ENCODE peak calls at places on chromosomes 16 and 17, in eight cellular contexts. T is activated B cell treated with CpG ODN at 0.5 μM for 24 hours; M is lower leg skin; A is astrocyte of the cerebellum; G is CD4-positive, alpha-beta T cell; R is K562; U is HFFc6; X is mucosa of descending colon. Z is an unnamed sample.

GRCh38 chr17:20073056-20073979 is 64.2 kb downstream of the SPECC1 start:
- DNase-seq in T (no peak), R (no peak), U (no peak), G (no peak), M (peak; percentile 60), A (no peak), X (peak; percentile 35), Z (peak; percentile 31)

GRCh38 chr17:62822080-62822904 is 14.2 kb upstream of the MARCHF10 start:
- DNase-seq in M (no peak), X (no peak), T (no peak), U (no peak), G (no peak), R (no peak), A (no peak), Z (no peak)

GRCh38 chr16:83624436-83625120 is 183.2 kb upstream of the HSBP1 start:
- DNase-seq in M (no peak), G (no peak), T (no peak), X (no peak), R (no peak), A (no peak), U (no peak), Z (no peak)

GRCh38 chr17:80475949-80476876 is at the start of gene NPTX1:
- DNase-seq in G (no peak), A (no peak), R (peak; percentile 53), X (no peak), M (no peak), T (peak; percentile 26), U (no peak), Z (no peak)

GRCh38 chr17:80023261-80024205 is 12.1 kb downstream of the TBC1D16 start:
- DNase-seq in U (no peak), T (no peak), X (peak; percentile 52), M (no peak), R (no peak), A (no peak), G (no peak), Z (no peak)

GRCh38 chr16:55515110-55515509 is 6.2 kb downstream of the LPCAT2 start:
- DNase-seq in A (no peak), M (no peak), T (no peak), G (no peak), X (no peak), R (no peak), U (peak; percentile 26), Z (no peak)

GRCh38 chr16:583470-583814 is 6.4 kb upstream of the RAB40C start:
- DNase-seq in U (no peak), G (no peak), T (no peak), A (no peak), M (no peak), X (no peak), R (no peak), Z (no peak)

GRCh38 chr17:13749566-13750235 is 148.0 kb upstream of the HS3ST3A1 start:
- DNase-seq in M (no peak), T (no peak), A (no peak), R (no peak), G (no peak), U (no peak), X (no peak), Z (no peak)

GRCh38 chr17:31389673-31390381 is 1.6 kb upstream of the RAB11FIP4 start:
- DNase-seq in R (peak; percentile 42), M (peak; percentile 8), T (no peak), G (no peak), A (no peak), X (no peak), U (no peak), Z (no peak)
- TF ChIP-seq CTCF in R (no peak), M (no peak), T (no peak), G (no peak), A (no peak), X (no peak), U (peak; percentile 51), Z (peak; percentile 31)

GRCh38 chr17:78607061-78607460 is 29.9 kb upstream of the DNAH17 start:
- DNase-seq in M (no peak), U (no peak), A (no peak), R (no peak), G (no peak), X (no peak), T (no peak), Z (no peak)

GRCh38 chr17:78610951-78611511 is 33.8 kb upstream of the DNAH17 start:
- DNase-seq in M (no peak), A (no peak), T (no peak), R (no peak), X (no peak), G (no peak), U (no peak), Z (no peak)

GRCh38 chr17:78608122-78608803 is 31.1 kb upstream of the DNAH17 start:
- DNase-seq in X (no peak), T (no peak), G (no peak), U (no peak), M (no peak), A (no peak), R (no peak), Z (no peak)

GRCh38 chr17:78609198-78609597 is 32.0 kb upstream of the DNAH17 start:
- DNase-seq in M (no peak), R (no peak), G (no peak), U (no peak), T (no peak), X (no peak), A (no peak), Z (no peak)

DNA sequence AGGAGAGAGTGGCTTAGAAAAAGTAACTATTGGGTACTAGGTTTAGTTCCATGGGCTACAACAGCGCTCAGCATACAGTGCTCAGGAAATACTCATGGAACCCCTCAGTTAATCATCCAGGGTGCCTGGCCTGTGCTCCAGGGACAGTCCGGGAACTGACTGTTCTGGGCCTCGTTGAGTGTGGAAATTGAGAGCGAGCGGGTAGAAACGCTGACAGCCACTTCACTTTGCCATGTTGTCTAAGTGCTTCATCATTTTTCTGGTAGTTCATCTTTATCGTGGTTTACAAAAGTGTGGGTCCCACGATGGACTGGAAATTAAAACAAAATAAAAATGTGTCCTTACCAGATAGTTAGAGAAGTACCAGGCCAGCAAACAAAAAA is 31.6 kb upstream of the DNAH17 start:
- DNase-seq in M (no peak), T (no peak), X (no peak), U (no peak), R (no peak), G (no peak), A (no peak), Z (no peak)
- TF ChIP-seq CTCF in M (no peak), T (no peak), X (no peak), U (no peak), R (no peak), G (no peak), A (no peak), Z (no peak)

DNA sequence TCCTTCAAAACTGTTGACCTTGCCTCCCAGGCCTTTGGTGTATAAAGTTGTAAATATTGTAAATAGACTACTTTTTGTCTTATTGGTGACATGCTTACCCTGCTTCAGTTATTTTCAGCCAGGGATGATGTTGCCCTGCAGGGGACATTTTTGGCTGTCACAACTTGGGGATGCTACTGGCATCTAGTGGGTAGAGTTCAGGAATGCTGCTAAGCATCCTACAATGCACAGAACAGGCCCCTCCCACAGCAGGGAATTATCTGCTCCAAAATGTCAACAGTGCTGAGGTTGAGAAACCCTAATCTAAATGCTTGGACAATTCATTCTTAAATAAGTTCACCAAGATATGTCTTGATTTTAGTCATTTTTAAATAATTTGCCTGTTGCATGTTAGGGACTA is 459.8 kb downstream of the PMP22 start:
- DNase-seq in U (no peak), G (no peak), A (no peak), T (no peak), M (no peak), R (no peak), X (no peak), Z (no peak)
- TF ChIP-seq CTCF in U (no peak), G (no peak), A (no peak), T (no peak), M (no peak), R (no peak), X (no peak), Z (no peak)

GRCh38 chr16:57938936-57939871 is 31.7 kb downstream of the CNGB1 start:
- DNase-seq in R (no peak), A (peak; percentile 68), X (peak; percentile 61), U (peak; percentile 38), T (no peak), G (no peak), M (peak; percentile 79), Z (no peak)
- TF ChIP-seq CTCF in R (peak; percentile 22), A (peak; percentile 21), X (no peak), U (peak; percentile 57), T (no peak), G (no peak), M (no peak), Z (no peak)

GRCh38 chr17:1399679-1400512 is at the start of gene YWHAE:
- DNase-seq in R (peak; percentile 85), M (peak; percentile 97), A (peak; percentile 81), U (peak; percentile 95), T (peak; percentile 94), X (peak; percentile 99), G (peak; percentile 93), Z (peak; percentile 95)
- TF ChIP-seq CTCF in R (no peak), M (no peak), A (no peak), U (no peak), T (no peak), X (no peak), G (no peak), Z (no peak)

GRCh38 chr17:42268236-42268635 is 8.0 kb downstream of the STAT5B start:
- DNase-seq in R (no peak), A (no peak), X (no peak), M (no peak), T (no peak), G (no peak), U (no peak), Z (no peak)
- TF ChIP-seq CTCF in R (no peak), A (no peak), X (no peak), M (no peak), T (no peak), G (no peak), U (no peak), Z (no peak)

DNA sequence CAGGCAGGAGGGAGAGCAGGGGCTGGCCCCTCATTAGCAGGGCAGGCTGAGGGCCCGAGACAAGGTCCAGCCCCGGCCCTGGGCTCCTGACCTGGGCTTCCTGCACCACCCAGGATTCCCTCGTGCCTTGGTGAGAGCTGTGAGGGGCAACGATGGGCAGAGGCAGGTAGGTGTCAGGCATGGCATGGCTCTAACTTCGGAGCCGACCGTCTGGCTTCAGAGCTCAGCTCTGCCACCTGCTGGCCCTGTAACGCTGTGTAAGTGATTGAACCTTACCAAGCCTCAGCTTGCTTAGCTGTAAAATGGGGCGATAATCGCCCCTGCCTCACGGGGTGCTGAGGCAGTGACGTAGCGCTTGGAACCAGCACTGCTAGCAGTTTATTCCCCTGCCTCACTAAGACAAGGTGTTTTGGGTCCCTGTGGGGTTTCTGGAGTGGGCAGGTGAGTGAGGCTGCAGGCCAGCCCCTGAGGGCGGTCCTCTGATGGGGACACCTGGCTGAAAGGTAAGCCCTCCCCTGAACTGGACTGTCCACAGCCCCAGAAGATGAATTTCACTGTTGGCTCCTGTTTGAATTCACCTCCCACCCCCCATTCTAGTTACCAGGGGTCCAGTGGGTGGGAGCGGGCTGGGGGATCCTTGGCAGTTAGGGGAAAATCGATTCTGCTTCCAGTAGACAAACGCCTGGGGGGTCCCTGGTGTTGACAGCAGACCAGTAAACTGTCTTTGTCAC is 184.8 kb upstream of the GSE1 start:
- DNase-seq in A (no peak), T (peak; percentile 40), X (peak; percentile 75), U (no peak), M (no peak), G (peak; percentile 36), R (peak; percentile 63), Z (peak; percentile 54)
- TF ChIP-seq CTCF in A (peak; percentile 45), T (no peak), X (peak; percentile 25), U (peak; percentile 69), M (no peak), G (peak; percentile 41), R (peak; percentile 74), Z (peak; percentile 40)

Z was measured in CD8-positive, alpha-beta T cell.